ENCODE peak calls at places on chromosomes 1 and 21, in six cellular contexts. G is stomach, V is transverse colon, B is ovary, J is A549, U is GM12878. R is an unnamed sample.

GRCh38 chr1:71473331-71473730 is 392.5 kb upstream of the ZRANB2 start:
- DNase-seq in V (peak; percentile 8), U (no peak), G (no peak), B (no peak), J (no peak), R (no peak)

GRCh38 chr1:227769601-227770494 is 34.6 kb downstream of the SNAP47 start:
- DNase-seq in U (no peak), B (peak; percentile 14), V (no peak), G (no peak), J (no peak), R (no peak)

GRCh38 chr1:25543425-25544242 is at the start of gene LDLRAP1:
- DNase-seq in B (peak; percentile 88), J (peak; percentile 59), V (peak; percentile 83), G (peak; percentile 77), U (no peak), R (peak; percentile 88)

GRCh38 chr1:1004780-1005697 is 5.1 kb upstream of the HES4 start:
- DNase-seq in G (peak; percentile 81), B (no peak), V (peak; percentile 36), J (no peak), U (no peak), R (peak; percentile 79)

GRCh38 chr1:155064813-155065436 is 1.4 kb downstream of the EFNA4 start:
- DNase-seq in J (no peak), B (no peak), U (no peak), V (no peak), G (no peak), R (no peak)

GRCh38 chr1:202811296-202812175 is 782 bp downstream of the PCAT6 start:
- DNase-seq in V (peak; percentile 44), B (peak; percentile 58), G (no peak), J (peak; percentile 14), U (no peak), R (peak; percentile 74)

GRCh38 chr1:52288286-52288685 is 77.7 kb downstream of the CC2D1B start:
- DNase-seq in V (no peak), B (no peak), U (no peak), J (peak; percentile 6), G (no peak), R (no peak)

GRCh38 chr1:2381741-2382620 is 9.4 kb downstream of the MORN1 start:
- DNase-seq in G (peak; percentile 83), V (peak; percentile 82), U (no peak), B (peak; percentile 90), J (peak; percentile 67), R (peak; percentile 93)

GRCh38 chr21:27678511-27678910 is 711.6 kb upstream of the ADAMTS5 start:
- DNase-seq in B (no peak), U (no peak), V (no peak), J (no peak), G (no peak), R (no peak)

GRCh38 chr1:99645699-99646531 is at the start of gene PALMD:
- DNase-seq in B (peak; percentile 52), J (peak; percentile 40), G (peak; percentile 51), V (peak; percentile 8), U (no peak), R (no peak)

GRCh38 chr21:34181418-34181817 is 108.0 kb downstream of the MRPS6 start:
- DNase-seq in V (no peak), J (no peak), G (no peak), B (no peak), U (no peak), R (peak; percentile 28)

GRCh38 chr1:230895452-230895851 is 27.1 kb upstream of the C1orf198 start:
- DNase-seq in J (no peak), V (no peak), G (no peak), B (no peak), U (no peak), R (no peak)

GRCh38 chr1:206600527-206600926 is 11.7 kb downstream of the EIF2D start:
- DNase-seq in B (no peak), G (no peak), V (no peak), U (no peak), J (no peak), R (no peak)

GRCh38 chr1:34155851-34156250 is 9.2 kb downstream of the CSMD2 start:
- DNase-seq in V (no peak), G (no peak), J (no peak), B (no peak), U (no peak), R (no peak)

GRCh38 chr1:10979483-10979920 is 33.0 kb upstream of the TARDBP start:
- DNase-seq in G (no peak), B (no peak), J (no peak), U (no peak), V (peak; percentile 42), R (peak; percentile 82)

GRCh38 chr1:197485790-197486189 is 217.7 kb downstream of the CRB1 start:
- DNase-seq in V (no peak), J (no peak), G (no peak), U (no peak), B (no peak), R (no peak)

GRCh38 chr1:234730542-234731370 is 120.8 kb upstream of the IRF2BP2 start:
- DNase-seq in B (no peak), J (no peak), U (peak; percentile 51), V (no peak), G (no peak), R (peak; percentile 40)

GRCh38 chr1:232398823-232399222 is 231.1 kb downstream of the SIPA1L2 start:
- DNase-seq in G (no peak), B (no peak), V (no peak), U (no peak), J (no peak), R (no peak)

GRCh38 chr1:182700351-182700709 is 15.9 kb upstream of the RGS8 start:
- DNase-seq in V (no peak), U (no peak), J (no peak), B (no peak), G (no peak), R (no peak)

GRCh38 chr1:67618285-67619018 is 66.5 kb upstream of the GADD45A start:
- DNase-seq in B (peak; percentile 77), G (peak; percentile 64), J (peak; percentile 50), V (peak; percentile 31), U (no peak), R (peak; percentile 76)

DNA sequence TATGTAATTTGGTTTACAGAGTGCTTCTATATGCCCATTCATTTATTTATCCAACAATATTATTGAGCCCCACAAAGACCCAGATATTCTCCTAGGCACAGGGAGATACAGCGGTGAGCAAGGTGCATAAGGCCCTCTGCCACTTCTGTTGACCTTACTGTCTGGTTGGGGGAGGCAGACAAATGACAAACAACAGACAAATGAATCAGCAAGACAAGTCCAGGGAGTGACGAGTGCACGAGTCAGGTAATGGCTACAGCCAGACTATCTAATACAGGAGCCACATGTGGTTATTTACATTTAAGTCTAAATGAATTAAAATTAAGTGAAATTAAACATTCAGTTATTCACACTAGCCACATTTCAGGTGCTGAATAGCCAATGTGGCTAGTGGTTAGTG is 22.0 kb upstream of the BCAR3 start:
- DNase-seq in G (no peak), B (no peak), J (peak; percentile 82), U (no peak), V (no peak), R (no peak)
- H3K4me1 ChIP-seq in G (peaks cover 2% of the 10 kb centered on the region), B (no peaks in the 10 kb centered on the region), J (peaks cover 68% of the 10 kb centered on the region), U (peaks cover 61% of the 10 kb centered on the region), V (no peaks in the 10 kb centered on the region), R (peaks cover 11% of the 10 kb centered on the region)

GRCh38 chr1:158019177-158019868 is 25.9 kb downstream of the KIRREL1 start:
- DNase-seq in V (peak; percentile 38), G (no peak), U (no peak), J (peak; percentile 87), B (no peak), R (peak; percentile 86)

GRCh38 chr1:158022554-158023278 is 29.3 kb downstream of the KIRREL1 start:
- DNase-seq in B (no peak), J (no peak), G (no peak), U (no peak), V (no peak), R (peak; percentile 79)

GRCh38 chr1:158024737-158025136 is 31.3 kb downstream of the KIRREL1 start:
- DNase-seq in V (no peak), J (no peak), B (no peak), G (no peak), U (no peak), R (no peak)

GRCh38 chr1:158020877-158021630 is 27.6 kb downstream of the KIRREL1 start:
- DNase-seq in G (no peak), U (no peak), V (no peak), B (no peak), J (no peak), R (no peak)

GRCh38 chr1:158021721-158022120 is 28.3 kb downstream of the KIRREL1 start:
- DNase-seq in V (no peak), G (no peak), B (no peak), J (no peak), U (no peak), R (no peak)
- TF ChIP-seq EP300 in V (no peak), G (no peak), B (no peak), J (no peak), U (no peak), R (no peak)

DNA sequence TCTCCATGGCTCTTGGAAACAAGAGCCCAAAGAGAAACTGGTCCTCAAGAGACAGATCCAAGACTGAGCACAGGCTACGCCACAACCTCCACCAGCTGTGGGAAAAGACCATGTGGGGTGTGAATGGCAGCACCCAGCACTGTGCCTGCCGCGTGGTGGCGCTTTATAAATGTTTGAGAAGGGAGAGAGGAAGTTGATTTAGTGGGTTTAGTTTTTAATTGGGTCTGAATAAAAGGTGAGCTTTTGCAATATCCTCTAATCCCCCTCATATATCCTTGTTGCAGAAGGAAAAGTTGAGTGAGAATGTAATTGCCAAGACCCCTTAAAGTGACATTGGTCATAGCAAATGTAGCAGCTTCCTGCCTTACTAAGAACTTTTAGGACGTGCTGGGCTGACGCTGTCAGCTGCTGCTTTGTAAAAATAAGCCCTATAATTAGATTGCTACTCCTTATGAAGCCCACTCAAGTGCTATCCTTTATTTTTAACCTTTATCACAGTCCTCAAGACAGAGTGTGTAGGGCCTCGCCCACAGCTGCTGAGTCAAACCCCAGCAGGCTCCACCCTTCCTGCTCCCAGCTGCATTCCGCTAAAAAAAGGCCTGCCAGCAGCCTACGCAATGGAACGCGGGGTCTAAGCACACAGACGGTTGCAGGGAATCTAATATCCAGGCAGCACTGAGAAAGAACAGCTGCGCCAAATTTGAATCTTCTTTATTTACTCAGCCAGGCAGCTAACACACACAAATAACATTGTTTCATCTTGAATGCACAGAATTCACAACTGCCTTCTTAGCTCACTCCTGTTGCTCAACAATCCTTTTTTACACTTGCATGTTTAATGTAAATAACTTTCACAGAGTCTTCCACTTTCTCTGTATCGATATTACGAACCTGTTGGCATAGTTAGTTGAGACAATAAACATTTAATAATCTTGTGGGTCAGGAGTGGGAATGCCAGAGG is 47.3 kb upstream of the PRDX6 start:
- DNase-seq in J (peak; percentile 67), G (peak; percentile 75), B (peak; percentile 92), V (peak; percentile 87), U (no peak), R (peak; percentile 96)
- TF ChIP-seq POLR2A in J (no peak), G (no peak), B (peak; percentile 10), V (no peak), U (peak; percentile 17), R (no peak)

GRCh38 chr1:36383240-36383639 is 2.5 kb downstream of the STK40 start:
- DNase-seq in B (peak; percentile 35), U (no peak), J (no peak), G (peak; percentile 73), V (no peak), R (no peak)

GRCh38 chr1:36381405-36381804 is 4.3 kb downstream of the STK40 start:
- DNase-seq in V (no peak), J (no peak), U (no peak), B (peak; percentile 23), G (no peak), R (no peak)

GRCh38 chr1:36380782-36381181 is 4.9 kb downstream of the STK40 start:
- DNase-seq in G (no peak), B (no peak), V (no peak), U (no peak), J (no peak), R (no peak)

GRCh38 chr1:36382669-36383068 is 3.1 kb downstream of the STK40 start:
- DNase-seq in B (peak; percentile 18), J (no peak), G (no peak), V (no peak), U (no peak), R (no peak)

GRCh38 chr1:36382231-36382630 is 3.5 kb downstream of the STK40 start:
- DNase-seq in B (peak; percentile 13), J (no peak), G (no peak), U (no peak), V (no peak), R (no peak)
- H3K4me1 ChIP-seq in B (peaks cover 34% of the 10 kb centered on the region), J (peaks cover 19% of the 10 kb centered on the region), G (peaks cover 28% of the 10 kb centered on the region), U (peaks cover 18% of the 10 kb centered on the region), V (peaks cover 32% of the 10 kb centered on the region), R (peaks cover 65% of the 10 kb centered on the region)